ENCODE peak calls at places on chromosomes 12 and 14, in ten cellular contexts. X is pancreas, P is IMR-90, A is Peyer's patch, M is esophagus squamous epithelium, Q is prostate gland, J is A549, F is fibroblast of lung, O is left ventricle myocardium inferior, H is psoas muscle. D is an unnamed sample.

GRCh38 chr12:56775638-56776037 is 12.5 kb downstream of the HSD17B6 start:
- DNase-seq in M (no peak), H (no peak), F (no peak), A (no peak), X (no peak), J (no peak), P (no peak), Q (no peak), O (no peak), D (no peak)

GRCh38 chr12:57899010-57899662 is 42.2 kb upstream of the ATP23 start:
- DNase-seq in O (peak), J (no peak), X (peak), F (peak), A (peak), Q (peak), H (peak), P (peak), M (no peak), D (no peak)

GRCh38 chr14:75208843-75209242 is 32.4 kb upstream of the TMED10 start:
- DNase-seq in P (no peak), O (no peak), M (no peak), J (no peak), A (no peak), F (no peak), Q (no peak), H (no peak), X (no peak), D (no peak)

GRCh38 chr14:91890291-91890749 is 23.0 kb upstream of the TC2N start:
- DNase-seq in F (no peak), X (no peak), H (no peak), P (no peak), J (no peak), M (no peak), O (no peak), Q (no peak), A (no peak), D (peak)

GRCh38 chr12:67442896-67443295 is 173.7 kb downstream of the CAND1 start:
- DNase-seq in H (no peak), X (no peak), Q (no peak), J (no peak), F (no peak), O (no peak), A (no peak), M (no peak), P (no peak), D (no peak)

GRCh38 chr12:30927210-30927576 is 645 bp downstream of the TSPAN11 start:
- DNase-seq in F (no peak), H (no peak), M (no peak), P (no peak), O (no peak), A (no peak), Q (no peak), X (no peak), J (no peak), D (no peak)

GRCh38 chr12:95459310-95459709 is 14.6 kb upstream of the METAP2 start:
- DNase-seq in M (no peak), F (no peak), H (no peak), P (no peak), O (no peak), Q (no peak), J (no peak), X (no peak), A (no peak), D (no peak)

GRCh38 chr12:12443482-12443881 is 86.6 kb downstream of the BORCS5 start:
- DNase-seq in Q (peak), P (no peak), H (peak), M (no peak), X (no peak), J (no peak), F (peak), A (no peak), O (peak), D (peak)

GRCh38 chr12:130104596-130105253 is 57.5 kb upstream of the FZD10 start:
- DNase-seq in X (no peak), M (no peak), Q (no peak), H (no peak), J (no peak), P (no peak), F (no peak), O (no peak), A (no peak), D (peak)

GRCh38 chr12:22275847-22276246 is 58.7 kb downstream of the ST8SIA1 start:
- DNase-seq in X (no peak), Q (peak), J (peak), H (peak), F (peak), O (peak), M (peak), P (peak), A (peak), D (peak)

GRCh38 chr12:50655374-50655921 is 108.5 kb upstream of the ATF1 start:
- DNase-seq in J (no peak), Q (no peak), X (no peak), M (no peak), F (peak), H (no peak), A (no peak), O (no peak), P (no peak), D (no peak)

GRCh38 chr12:15767301-15767700 is 21.9 kb downstream of the EPS8 start:
- DNase-seq in F (no peak), M (no peak), H (no peak), A (no peak), P (no peak), Q (no peak), X (no peak), J (no peak), O (no peak), D (no peak)

GRCh38 chr12:50505945-50506344 is 1.2 kb downstream of the DIP2B start:
- DNase-seq in Q (peak), M (no peak), J (no peak), O (no peak), H (no peak), P (no peak), F (peak), A (peak), X (no peak), D (peak)

GRCh38 chr12:130838951-130839769 is at the start of gene STX2:
- DNase-seq in M (peak), P (peak), H (peak), Q (peak), A (peak), J (peak), F (peak), X (peak), O (peak), D (peak)

GRCh38 chr14:102316048-102316745 is 3.3 kb upstream of the ZNF839 start:
- DNase-seq in O (no peak), A (no peak), M (no peak), Q (peak), P (peak), X (no peak), F (peak), H (no peak), J (peak), D (peak)

GRCh38 chr14:67571275-67571990 is 28.6 kb downstream of the PIGH start:
- DNase-seq in A (peak), J (peak), O (peak), M (no peak), Q (peak), F (peak), P (peak), H (peak), X (no peak), D (peak)

GRCh38 chr12:102050660-102051430 is 10.9 kb downstream of the WASHC3 start:
- DNase-seq in F (no peak), A (no peak), H (no peak), O (no peak), M (no peak), Q (no peak), X (no peak), P (no peak), J (no peak), D (no peak)

GRCh38 chr14:32494566-32495434 is 165.7 kb downstream of the AKAP6 start:
- DNase-seq in P (peak), F (no peak), O (no peak), J (no peak), X (no peak), Q (no peak), H (peak), A (no peak), M (no peak), D (no peak)

GRCh38 chr12:43222796-43223195 is 329.2 kb downstream of the ADAMTS20 start:
- DNase-seq in Q (no peak), F (no peak), M (no peak), X (no peak), P (no peak), H (no peak), A (no peak), J (no peak), O (no peak), D (no peak)

GRCh38 chr12:107091989-107092641 is 1.2 kb downstream of the CRY1 start:
- DNase-seq in P (peak), A (no peak), F (peak), J (peak), Q (peak), O (no peak), H (no peak), M (no peak), X (no peak), D (peak)

GRCh38 chr14:87407344-87407743 is 585.6 kb downstream of the GALC start:
- DNase-seq in H (no peak), J (no peak), P (no peak), F (no peak), M (no peak), A (no peak), O (no peak), X (no peak), Q (no peak), D (peak)

GRCh38 chr12:17139926-17140325 is 534.0 kb upstream of the LMO3 start:
- DNase-seq in P (no peak), F (no peak), O (no peak), H (no peak), M (no peak), Q (no peak), J (no peak), A (no peak), X (no peak), D (no peak)

GRCh38 chr12:76777765-76778216 is 13.9 kb downstream of the ZDHHC17 start:
- DNase-seq in P (no peak), X (no peak), F (no peak), H (no peak), M (no peak), O (no peak), J (no peak), A (peak), Q (no peak), D (no peak)

GRCh38 chr12:114368685-114369084 is 37.3 kb downstream of the TBX5 start:
- DNase-seq in X (no peak), H (peak), J (no peak), M (no peak), Q (no peak), O (no peak), P (no peak), F (no peak), A (no peak), D (no peak)

GRCh38 chr14:101118746-101119610 is 215.5 kb upstream of the RTL1 start:
- DNase-seq in H (peak), J (no peak), P (no peak), F (no peak), X (no peak), Q (peak), M (no peak), O (peak), A (peak), D (no peak)

GRCh38 chr14:76098916-76099675 is 52.6 kb upstream of the GPATCH2L start:
- DNase-seq in O (no peak), A (no peak), P (no peak), X (no peak), M (no peak), Q (no peak), J (no peak), H (no peak), F (no peak), D (no peak)

GRCh38 chr14:35539969-35540368 is 6.0 kb downstream of the INSM2 start:
- DNase-seq in J (no peak), F (no peak), O (no peak), X (no peak), A (no peak), M (no peak), P (no peak), H (no peak), Q (no peak), D (no peak)

GRCh38 chr14:101474563-101475467 is 86.5 kb upstream of the DIO3 start:
- DNase-seq in F (peak), J (no peak), H (no peak), M (no peak), O (no peak), A (no peak), X (peak), Q (no peak), P (no peak), D (no peak)

GRCh38 chr14:50501642-50502041 is 30.7 kb downstream of the MAP4K5 start:
- DNase-seq in F (peak), O (no peak), A (no peak), X (no peak), M (no peak), P (peak), J (peak), H (no peak), Q (no peak), D (no peak)

GRCh38 chr14:75359098-75359497 is 68.7 kb upstream of the JDP2 start:
- DNase-seq in M (no peak), Q (no peak), J (no peak), X (no peak), A (no peak), P (no peak), H (no peak), O (no peak), F (no peak), D (no peak)

GRCh38 chr12:114512351-114512750 is 106.4 kb upstream of the TBX5 start:
- DNase-seq in H (no peak), Q (no peak), F (no peak), X (no peak), A (no peak), P (no peak), O (no peak), J (peak), M (no peak), D (no peak)

GRCh38 chr12:75814856-75815754 is 216.5 kb downstream of the PHLDA1 start:
- DNase-seq in P (peak), J (peak), Q (no peak), X (no peak), A (no peak), F (peak), M (no peak), O (no peak), H (no peak), D (peak)

DNA sequence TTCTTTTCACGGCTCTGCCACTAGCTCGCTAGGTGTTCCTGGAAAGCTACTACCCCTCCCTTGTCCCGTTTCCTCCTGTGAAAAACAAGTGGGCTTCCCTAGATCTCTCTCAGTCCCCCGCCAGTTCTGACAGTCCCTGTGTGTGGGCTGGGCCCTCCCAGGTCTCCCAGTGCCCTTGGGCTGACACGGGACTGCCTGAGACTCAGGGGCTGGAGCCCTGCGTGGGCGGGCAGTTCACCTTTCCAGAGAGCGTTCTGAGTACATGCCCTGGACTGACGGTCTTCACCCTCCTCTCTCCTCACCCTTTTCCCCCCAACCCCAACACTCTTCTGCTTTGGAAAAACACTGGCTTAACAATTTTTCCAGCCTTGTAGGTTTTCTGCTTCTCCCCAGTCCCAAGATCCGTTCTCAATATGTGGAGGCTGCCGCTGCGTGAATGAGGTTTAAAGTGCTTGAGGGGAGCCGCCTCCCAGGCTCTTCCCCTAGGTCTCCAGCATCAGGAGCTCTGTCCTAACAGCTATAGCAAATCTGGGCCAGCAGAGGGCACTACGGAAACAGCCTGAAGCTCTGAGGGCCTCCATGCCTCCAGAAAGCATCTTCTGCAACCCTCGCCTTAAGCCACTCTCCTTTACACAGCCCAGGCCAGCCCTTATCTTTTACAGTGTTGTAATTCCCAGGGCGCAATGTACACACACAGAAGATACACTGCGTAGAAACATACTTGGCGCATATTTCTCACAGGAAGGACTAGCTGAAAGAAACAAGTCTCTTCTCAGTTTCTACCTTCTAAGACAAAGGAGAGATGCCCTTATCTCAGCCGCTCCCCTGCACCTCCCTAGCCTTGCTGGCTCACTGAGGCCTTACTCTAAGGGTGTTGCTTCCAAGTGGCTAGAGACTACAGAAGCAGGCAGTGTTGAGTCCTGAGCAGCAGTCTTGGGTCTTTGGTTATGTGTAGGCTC is 10.4 kb upstream of the DCD start:
- DNase-seq in F (no peak), M (no peak), J (peak), X (no peak), H (no peak), P (peak), A (no peak), Q (no peak), O (peak), D (peak)
- TF ChIP-seq CTCF in F (peak), M (peak), J (peak), X (no peak), H (peak), P (peak), A (no peak), Q (no peak), O (peak), D (peak)

DNA sequence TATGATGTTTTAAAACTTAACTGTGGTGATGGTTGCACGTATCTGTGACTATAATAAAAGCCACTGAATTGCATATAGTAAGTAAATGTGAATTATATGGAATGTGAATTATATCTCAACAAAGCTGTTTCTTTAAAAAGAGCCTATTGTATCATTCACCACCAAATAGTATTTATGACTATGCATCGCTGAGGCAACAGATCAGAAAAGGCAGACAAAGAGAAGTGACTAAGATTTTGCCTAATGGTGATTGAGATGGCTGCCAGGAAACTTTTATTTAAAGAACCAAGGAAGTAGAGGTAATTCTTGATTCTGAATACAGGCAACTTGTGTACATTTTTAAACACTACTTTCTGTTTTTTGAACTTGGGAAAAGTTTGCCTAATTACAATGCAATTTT is 31.7 kb downstream of the DHRS7 start:
- DNase-seq in Q (no peak), F (no peak), A (no peak), M (no peak), J (no peak), H (no peak), X (no peak), P (peak), O (no peak), D (no peak)
- H3K27ac ChIP-seq in Q (no peak), F (no peak), A (no peak), M (no peak), J (no peak), H (peak), X (no peak), P (no peak), O (no peak), D (no peak)

DNA sequence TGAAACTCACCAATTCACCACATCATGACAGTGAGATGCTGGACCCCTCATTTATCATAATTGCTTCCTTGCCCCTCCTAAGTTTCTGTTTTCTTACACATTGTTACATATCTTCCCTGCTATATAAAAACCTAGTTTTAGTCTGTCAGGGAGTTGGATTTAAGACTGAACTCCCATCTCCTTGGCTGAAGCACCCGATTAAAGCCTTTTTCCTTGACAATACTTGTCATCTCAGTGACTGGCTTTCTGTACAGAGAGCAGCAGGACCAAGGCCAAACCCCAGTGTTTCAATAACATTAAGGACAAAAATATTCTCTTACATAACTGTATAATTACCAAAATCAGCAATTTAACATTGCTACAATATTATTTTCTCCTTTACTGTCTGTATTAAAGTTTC is 928.4 kb downstream of the TMTC2 start:
- DNase-seq in H (no peak), A (no peak), M (no peak), F (no peak), Q (no peak), X (no peak), O (no peak), P (no peak), J (no peak), D (no peak)
- TF ChIP-seq CTCF in H (no peak), A (no peak), M (no peak), F (no peak), Q (no peak), X (no peak), O (no peak), P (no peak), J (no peak), D (no peak)

DNA sequence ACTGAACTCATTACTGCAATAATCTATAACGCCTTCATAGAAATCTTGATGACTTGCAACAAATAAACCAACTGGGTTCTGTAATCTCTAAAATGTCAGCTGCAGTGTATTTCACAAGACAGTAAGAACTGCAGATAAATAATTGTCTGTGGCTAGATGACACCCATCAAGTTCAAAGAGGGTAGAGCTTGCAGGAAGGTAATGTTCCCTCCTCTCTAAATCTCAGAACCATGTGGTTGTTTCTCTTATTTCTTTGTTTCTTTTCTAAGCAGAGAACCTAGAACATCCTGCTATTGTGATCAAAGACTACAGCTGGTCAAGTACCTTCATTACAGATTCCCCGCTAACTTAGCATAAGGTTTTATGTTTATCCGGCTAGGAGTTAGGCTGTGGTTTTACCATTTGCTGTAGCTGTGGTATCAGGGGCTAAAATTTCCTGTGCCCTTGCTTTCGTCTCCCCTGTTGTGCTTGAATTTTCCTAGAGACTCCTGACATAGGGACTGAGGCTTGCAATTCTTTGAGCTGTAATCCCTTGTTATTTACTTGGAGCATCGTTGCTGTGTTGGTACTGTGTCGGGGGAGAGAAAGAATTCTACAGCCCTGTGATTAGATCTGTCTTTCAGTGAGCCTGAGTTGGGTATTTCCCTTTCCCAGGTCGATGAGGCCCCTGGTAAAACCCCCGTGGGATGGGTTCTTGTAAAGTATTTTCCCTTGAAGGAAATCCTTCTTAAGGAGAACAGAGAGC is 253.1 kb upstream of the BTG1 start:
- DNase-seq in J (no peak), A (no peak), Q (no peak), H (no peak), P (no peak), F (no peak), M (no peak), O (no peak), X (no peak), D (no peak)
- H3K27ac ChIP-seq in J (no peak), A (peak), Q (no peak), H (no peak), P (no peak), F (no peak), M (peak), O (peak), X (no peak), D (no peak)

D was measured in cardiac muscle cell.